ENCODE peak calls at places on chromosome 12, in four cellular contexts. Y is cardiac septum, I is IMR-90, L is substantia nigra. E is an unnamed sample.

GRCh38 chr12:89225808-89226368 is 126.4 kb downstream of the DUSP6 start:
- DNase-seq in Y (no peak), I (peak; percentile 93), L (no peak), E (no peak)

GRCh38 chr12:33994857-33995808 is 27.2 kb upstream of the ALG10 start:
- DNase-seq in Y (no peak), I (no peak), L (no peak), E (no peak)

GRCh38 chr12:12786716-12787601 is 1.5 kb downstream of the APOLD1 start:
- DNase-seq in Y (peak; percentile 90), I (peak; percentile 81), L (peak; percentile 52), E (peak; percentile 85)

GRCh38 chr12:58931518-58931917 is 11.2 kb upstream of the LRIG3 start:
- DNase-seq in Y (no peak), I (no peak), L (no peak), E (no peak)

GRCh38 chr12:100544165-100544564 is 29.3 kb upstream of the GAS2L3 start:
- DNase-seq in Y (no peak), I (no peak), L (no peak), E (no peak)

GRCh38 chr12:104137175-104137901 is 672 bp downstream of the NFYB start:
- DNase-seq in Y (peak; percentile 77), I (peak; percentile 62), L (no peak), E (peak; percentile 31)

GRCh38 chr12:1791104-1791927 is 29.0 kb upstream of the LRTM2 start:
- DNase-seq in Y (no peak), I (peak; percentile 67), L (no peak), E (peak; percentile 80)

GRCh38 chr12:99498756-99499155 is 148.8 kb upstream of the GARIN6 start:
- DNase-seq in Y (no peak), I (peak; percentile 42), L (no peak), E (no peak)

GRCh38 chr12:59736786-59737185 is 141.0 kb downstream of the SLC16A7 start:
- DNase-seq in Y (no peak), I (peak; percentile 96), L (no peak), E (no peak)

GRCh38 chr12:103944964-103945363 is 14.8 kb downstream of the HSP90B1 start:
- DNase-seq in Y (no peak), I (no peak), L (no peak), E (no peak)

GRCh38 chr12:121060149-121061001 is 21.3 kb upstream of the OASL start:
- DNase-seq in Y (peak; percentile 82), I (peak; percentile 33), L (no peak), E (peak; percentile 42)

GRCh38 chr12:234891-235415 is 21.0 kb upstream of the SLC6A12 start:
- DNase-seq in Y (no peak), I (no peak), L (no peak), E (no peak)

GRCh38 chr12:121400332-121401139 is 618 bp downstream of the RNF34 start:
- DNase-seq in Y (peak; percentile 80), I (peak; percentile 47), L (no peak), E (peak; percentile 22)

GRCh38 chr12:56999456-56999855 is 6.9 kb downstream of the ZBTB39 start:
- DNase-seq in Y (no peak), I (no peak), L (no peak), E (no peak)

GRCh38 chr12:106030210-106031175 is 108.3 kb downstream of the NUAK1 start:
- DNase-seq in Y (no peak), I (peak; percentile 96), L (no peak), E (no peak)

GRCh38 chr12:50057000-50057841 is at the start of gene ASIC1:
- DNase-seq in Y (no peak), I (peak; percentile 67), L (no peak), E (peak; percentile 75)

GRCh38 chr12:125280482-125281377 is 215.5 kb downstream of the AACS start:
- DNase-seq in Y (no peak), I (no peak), L (no peak), E (no peak)

GRCh38 chr12:47107926-47108325 is 28.2 kb upstream of the AMIGO2 start:
- DNase-seq in Y (no peak), I (no peak), L (no peak), E (no peak)

GRCh38 chr12:120997448-120997847 is 18.8 kb downstream of the C12orf43 start:
- DNase-seq in Y (no peak), I (no peak), L (no peak), E (no peak)

GRCh38 chr12:9341260-9341585 is 133.0 kb upstream of the PZP start:
- DNase-seq in Y (no peak), I (no peak), L (no peak), E (no peak)

GRCh38 chr12:27822076-27822712 is 42.2 kb upstream of the MANSC4 start:
- DNase-seq in Y (no peak), I (peak; percentile 97), L (no peak), E (no peak)

GRCh38 chr12:94714378-94714777 is 64.0 kb upstream of the TMCC3 start:
- DNase-seq in Y (no peak), I (peak; percentile 34), L (no peak), E (no peak)

GRCh38 chr12:19447386-19447785 is 8.1 kb downstream of the AEBP2 start:
- DNase-seq in Y (no peak), I (no peak), L (no peak), E (no peak)

GRCh38 chr12:110775997-110776396 is 33.3 kb upstream of the PPP1CC start:
- DNase-seq in Y (no peak), I (no peak), L (no peak), E (no peak)

GRCh38 chr12:3489057-3489456 is 1.9 kb upstream of the PRMT8 start:
- DNase-seq in Y (peak; percentile 19), I (no peak), L (no peak), E (no peak)

GRCh38 chr12:112183591-112184021 is 58.2 kb downstream of the TRAFD1 start:
- DNase-seq in Y (no peak), I (no peak), L (no peak), E (no peak)

GRCh38 chr12:77861317-77861716 is 30.6 kb downstream of the NAV3 start:
- DNase-seq in Y (no peak), I (no peak), L (no peak), E (no peak)

GRCh38 chr12:101670007-101670671 is 27.3 kb upstream of the CHPT1 start:
- DNase-seq in Y (no peak), I (peak; percentile 58), L (no peak), E (peak; percentile 41)

GRCh38 chr12:95102916-95103671 is 29.7 kb upstream of the NR2C1 start:
- DNase-seq in Y (no peak), I (peak; percentile 94), L (no peak), E (no peak)

GRCh38 chr12:117155278-117156060 is 34.8 kb downstream of the FBXO21 start:
- DNase-seq in Y (no peak), I (peak; percentile 11), L (no peak), E (peak; percentile 1)

GRCh38 chr12:41076114-41076513 is 112.0 kb upstream of the PDZRN4 start:
- DNase-seq in Y (no peak), I (no peak), L (no peak), E (no peak)

GRCh38 chr12:120903382-120903817 is 758 bp downstream of the SPPL3 start:
- DNase-seq in Y (peak; percentile 87), I (peak; percentile 16), L (peak; percentile 11), E (peak; percentile 29)

GRCh38 chr12:50218386-50218785 is 51.2 kb upstream of the CERS5 start:
- DNase-seq in Y (no peak), I (peak; percentile 71), L (no peak), E (no peak)

GRCh38 chr12:3589745-3590144 is 98.7 kb downstream of the PRMT8 start:
- DNase-seq in Y (no peak), I (no peak), L (no peak), E (no peak)

GRCh38 chr12:93403988-93404803 is 26.5 kb downstream of the NUDT4 start:
- DNase-seq in Y (no peak), I (peak; percentile 61), L (no peak), E (no peak)

E was measured in midbrain.